ENCODE peak calls at places on chromosomes 11 and 22, in seven cellular contexts. T is activated T-cell treated with anti-CD3 and anti-CD28 coated beads, Interleukin-2, amount 50 U/mL, for 4 hours; N is RWPE2; P is CD4-positive, alpha-beta T cell; Y is activated naive CD4-positive, alpha-beta T cell treated with anti-CD3 and anti-CD28 coated beads, Interleukin-2, amount 50 U/mL, for 72 hours; E is stimulated activated naive CD8-positive, alpha-beta T cell treated with anti-CD3 and anti-CD28 coated beads, Interleukin-15, amount 100 ng/mL, for 72 hours; V is activated CD4-positive, alpha-beta T cell treated with anti-CD3 and anti-CD28 coated beads for 36 hours. C is an unnamed sample.

GRCh38 chr11:15189646-15190365 is 75.1 kb downstream of the INSC start:
- ATAC-seq in T (no peak), N (no peak), P (no peak), Y (no peak), E (no peak), V (no peak), C (no peak)

GRCh38 chr11:73980001-73980960 is 2.4 kb downstream of the UCP2 start:
- ATAC-seq in T (peak), N (no peak), P (peak), Y (peak), E (peak), V (peak), C (peak)

GRCh38 chr11:85679581-85679980 is 6.4 kb downstream of the CCDC89 start:
- ATAC-seq in T (no peak), N (no peak), P (no peak), Y (no peak), E (no peak), V (no peak), C (no peak)

GRCh38 chr11:79400717-79401330 is 40.0 kb downstream of the TENM4 start:
- ATAC-seq in T (no peak), N (peak), P (no peak), Y (no peak), E (no peak), V (no peak), C (peak)

GRCh38 chr11:37830532-37830931 is 1232.5 kb upstream of the RAG2 start:
- ATAC-seq in T (no peak), N (no peak), P (no peak), Y (no peak), E (no peak), V (no peak), C (no peak)

GRCh38 chr11:65096926-65097325 is 912 bp downstream of the VPS51 start:
- ATAC-seq in T (no peak), N (no peak), P (no peak), Y (no peak), E (no peak), V (no peak), C (no peak)

GRCh38 chr11:35153280-35153679 is 14.3 kb downstream of the CD44 start:
- ATAC-seq in T (peak), N (no peak), P (no peak), Y (peak), E (peak), V (peak), C (no peak)

GRCh38 chr11:102453286-102453797 is 777 bp upstream of the TMEM123 start:
- ATAC-seq in T (peak), N (peak), P (no peak), Y (peak), E (peak), V (no peak), C (peak)

GRCh38 chr22:24834845-24835570 is 29.0 kb downstream of the SGSM1 start:
- ATAC-seq in T (no peak), N (peak), P (no peak), Y (no peak), E (no peak), V (no peak), C (peak)

GRCh38 chr11:92211576-92212167 is 12.9 kb upstream of the FAT3 start:
- ATAC-seq in T (no peak), N (peak), P (no peak), Y (no peak), E (no peak), V (no peak), C (no peak)

GRCh38 chr11:32374261-32374711 is 61.1 kb downstream of the WT1 start:
- ATAC-seq in T (no peak), N (no peak), P (no peak), Y (peak), E (peak), V (peak), C (no peak)

GRCh38 chr11:68321293-68322030 is 9.1 kb downstream of the LRP5 start:
- ATAC-seq in T (no peak), N (peak), P (no peak), Y (no peak), E (no peak), V (no peak), C (no peak)

GRCh38 chr11:63239254-63239653 is 4.1 kb downstream of the SLC22A25 start:
- ATAC-seq in T (no peak), N (no peak), P (no peak), Y (no peak), E (no peak), V (no peak), C (no peak)

GRCh38 chr11:14253878-14254277 is 105.1 kb downstream of the RRAS2 start:
- ATAC-seq in T (no peak), N (no peak), P (no peak), Y (no peak), E (no peak), V (no peak), C (no peak)

GRCh38 chr11:121091492-121092179 is 9.4 kb upstream of the TECTA start:
- ATAC-seq in T (no peak), N (no peak), P (no peak), Y (no peak), E (no peak), V (no peak), C (peak)

GRCh38 chr11:71129624-71130023 is 122.8 kb downstream of the SHANK2 start:
- ATAC-seq in T (no peak), N (peak), P (no peak), Y (no peak), E (no peak), V (no peak), C (no peak)

GRCh38 chr22:40818747-40819662 is at the start of gene SLC25A17:
- ATAC-seq in T (peak), N (peak), P (peak), Y (peak), E (peak), V (peak), C (peak)

GRCh38 chr11:85619497-85619896 is 7.6 kb downstream of the DLG2 start:
- ATAC-seq in T (no peak), N (no peak), P (no peak), Y (peak), E (no peak), V (no peak), C (no peak)

GRCh38 chr11:10561043-10561818 is 7.2 kb downstream of the LYVE1 start:
- ATAC-seq in T (no peak), N (peak), P (no peak), Y (no peak), E (no peak), V (no peak), C (no peak)

GRCh38 chr11:34783816-34784317 is 132.3 kb downstream of the APIP start:
- ATAC-seq in T (no peak), N (no peak), P (no peak), Y (no peak), E (no peak), V (no peak), C (no peak)

GRCh38 chr22:42754658-42755057 is 34.0 kb upstream of the A4GALT start:
- ATAC-seq in T (no peak), N (peak), P (no peak), Y (no peak), E (no peak), V (no peak), C (no peak)

GRCh38 chr11:117054382-117054781 is 43.8 kb downstream of the SIK3 start:
- ATAC-seq in T (no peak), N (no peak), P (no peak), Y (no peak), E (no peak), V (no peak), C (no peak)

GRCh38 chr11:111748035-111748804 is 18.0 kb downstream of the PPP2R1B start:
- ATAC-seq in T (no peak), N (no peak), P (no peak), Y (no peak), E (no peak), V (no peak), C (no peak)

GRCh38 chr11:106031210-106031845 is 9.3 kb upstream of the MSANTD4 start:
- ATAC-seq in T (peak), N (peak), P (no peak), Y (peak), E (peak), V (peak), C (no peak)

GRCh38 chr22:20068640-20069039 is 11.4 kb upstream of the DGCR8 start:
- ATAC-seq in T (no peak), N (no peak), P (no peak), Y (no peak), E (no peak), V (no peak), C (no peak)

GRCh38 chr22:38247713-38248112 is 25.1 kb downstream of the TMEM184B start:
- ATAC-seq in T (no peak), N (no peak), P (no peak), Y (no peak), E (no peak), V (no peak), C (no peak)

GRCh38 chr11:74634537-74634936 is 42.2 kb downstream of the POLD3 start:
- ATAC-seq in T (no peak), N (peak), P (no peak), Y (no peak), E (no peak), V (no peak), C (no peak)

GRCh38 chr11:111912535-111912934 is at the start of gene HSPB2:
- ATAC-seq in T (no peak), N (no peak), P (no peak), Y (no peak), E (peak), V (no peak), C (peak)

C was measured in stimulated activated memory B cell treated with anti-CD40 and anti-IgM and Interleukin-4, amounts not matched to agents 10 μg/mL and 1 μg/mL and 100 μg/mL, for 72 hours.